ENCODE peak calls at places on chromosomes 16 and 17, in ten cellular contexts. B is SW 1271; V is iris pigment epithelial cell; X is transverse colon; O is astrocyte of the spinal cord; F is GM20000; P is left ventricle myocardium superior; S is CD8-positive, alpha-beta memory T cell; I is stimulated activated CD4-positive, alpha-beta T cell treated with anti-CD3 and anti-CD28 coated beads, Interleukin-12 subunit alpha, Interleukin-12 subunit beta, amount 100 ng/mL, for 4 hours; U is NCI-H748 treated with DMSO at 0.1 percent for 48 hours. N is an unnamed sample.

GRCh38 chr16:51392651-51393187 is 241.6 kb upstream of the SALL1 start:
- DNase-seq in O (peak), S (no peak), U (no peak), I (no peak), X (no peak), B (no peak), F (no peak), P (no peak), V (peak), N (peak)

GRCh38 chr16:80277182-80277581 is 263.6 kb upstream of the DYNLRB2 start:
- DNase-seq in B (no peak), F (no peak), X (no peak), O (no peak), I (no peak), U (no peak), S (no peak), V (no peak), P (no peak), N (no peak)

GRCh38 chr16:69069504-69069903 is 35.9 kb upstream of the HAS3 start:
- DNase-seq in S (no peak), V (peak), I (no peak), X (no peak), P (no peak), B (no peak), U (no peak), O (no peak), F (no peak), N (no peak)

GRCh38 chr17:58527949-58528348 is 13.5 kb upstream of the MTMR4 start:
- DNase-seq in B (no peak), V (peak), P (no peak), U (no peak), F (no peak), S (no peak), O (peak), X (no peak), I (no peak), N (peak)

GRCh38 chr17:47738178-47738577 is 5.1 kb downstream of the TBX21 start:
- DNase-seq in O (no peak), B (no peak), F (no peak), P (no peak), X (no peak), I (no peak), U (no peak), S (no peak), V (no peak), N (no peak)

GRCh38 chr16:87240211-87241134 is 76.7 kb downstream of the C16orf95 start:
- DNase-seq in X (no peak), I (no peak), V (peak), B (no peak), U (no peak), S (no peak), F (no peak), P (no peak), O (no peak), N (peak)

GRCh38 chr16:11439216-11439615 is 94.0 kb downstream of the RMI2 start:
- DNase-seq in V (no peak), P (no peak), X (no peak), B (no peak), S (no peak), U (no peak), F (no peak), O (no peak), I (no peak), N (no peak)

GRCh38 chr17:38333635-38334295 is 10.0 kb downstream of the GPR179 start:
- DNase-seq in O (no peak), U (no peak), S (peak), P (no peak), B (no peak), X (peak), I (peak), V (peak), F (peak), N (peak)

GRCh38 chr17:37344519-37344918 is 31.3 kb upstream of the C17orf78 start:
- DNase-seq in U (no peak), V (no peak), S (no peak), F (no peak), I (no peak), P (no peak), X (no peak), B (no peak), O (no peak), N (no peak)

GRCh38 chr17:80678621-80679020 is 134.0 kb downstream of the RPTOR start:
- DNase-seq in O (peak), V (peak), I (peak), F (no peak), S (no peak), B (no peak), P (no peak), X (no peak), U (no peak), N (peak)

GRCh38 chr17:330993-331701 is 21.5 kb downstream of the RPH3AL start:
- DNase-seq in P (peak), V (no peak), X (peak), I (no peak), S (peak), O (no peak), F (no peak), U (no peak), B (no peak), N (no peak)

GRCh38 chr16:65122974-65123845 is 1.3 kb upstream of the CDH11 start:
- DNase-seq in F (no peak), B (no peak), O (peak), U (no peak), V (peak), P (peak), X (peak), S (no peak), I (no peak), N (peak)

GRCh38 chr16:86362155-86362849 is 148.0 kb upstream of the FOXF1 start:
- DNase-seq in X (no peak), S (no peak), B (peak), U (no peak), P (no peak), I (no peak), V (no peak), F (no peak), O (no peak), N (peak)